ENCODE peak calls at places on chromosomes 1 and 21, in ten cellular contexts. G, T, I, M, L, K, A, Z, W and B are unnamed samples.

GRCh38 chr1:192632188-192632587 is 3.8 kb upstream of the RGS13 start:
- DNase-seq in A (no peak), I (no peak), Z (no peak), T (no peak), K (no peak), W (no peak), M (no peak), G (no peak), L (no peak), B (no peak)

GRCh38 chr1:212234431-212235298 is 50.5 kb upstream of the PPP2R5A start:
- DNase-seq in M (peak; percentile 87), Z (peak; percentile 67), L (no peak), I (peak; percentile 76), W (no peak), K (peak; percentile 32), G (peak; percentile 73), T (peak; percentile 77), A (peak; percentile 64), B (no peak)

GRCh38 chr1:6627841-6628545 is 3.3 kb downstream of the THAP3 start:
- DNase-seq in G (no peak), L (no peak), T (no peak), A (no peak), M (no peak), W (no peak), Z (no peak), I (no peak), K (no peak), B (no peak)

GRCh38 chr1:196497824-196498223 is 110.4 kb downstream of the KCNT2 start:
- DNase-seq in Z (no peak), K (no peak), A (no peak), M (no peak), G (no peak), I (no peak), L (no peak), T (no peak), W (no peak), B (no peak)

GRCh38 chr1:236524142-236524891 is 535 bp downstream of the LGALS8 start:
- DNase-seq in T (peak; percentile 62), M (peak; percentile 67), K (peak; percentile 53), Z (peak; percentile 83), G (peak; percentile 32), L (peak; percentile 32), W (no peak), I (peak; percentile 81), A (no peak), B (no peak)

GRCh38 chr1:41919764-41920397 is 1.2 kb upstream of the HIVEP3 start:
- DNase-seq in L (peak; percentile 96), Z (no peak), W (no peak), M (no peak), A (no peak), G (peak; percentile 19), T (peak; percentile 47), I (no peak), K (peak; percentile 78), B (no peak)

GRCh38 chr21:26804895-26805609 is 40.2 kb downstream of the ADAMTS1 start:
- DNase-seq in M (no peak), T (no peak), A (no peak), I (no peak), L (no peak), K (no peak), G (no peak), W (no peak), Z (no peak), B (no peak)

GRCh38 chr1:85504417-85504816 is 39.5 kb upstream of the DDAH1 start:
- DNase-seq in W (no peak), M (no peak), T (no peak), I (no peak), A (no peak), Z (no peak), L (no peak), G (no peak), K (no peak), B (no peak)

GRCh38 chr21:42340187-42340586 is 10.6 kb downstream of the TFF2 start:
- DNase-seq in I (no peak), W (no peak), G (no peak), Z (no peak), M (no peak), K (no peak), A (no peak), T (no peak), L (no peak), B (no peak)

GRCh38 chr1:112744019-112744578 is 29.0 kb upstream of the PPM1J start:
- DNase-seq in L (no peak), A (no peak), T (no peak), Z (no peak), K (no peak), W (no peak), I (no peak), M (no peak), G (no peak), B (no peak)

GRCh38 chr1:156786640-156787039 is 19.3 kb downstream of the PRCC start:
- DNase-seq in Z (no peak), I (no peak), L (no peak), T (no peak), M (no peak), G (no peak), A (no peak), W (no peak), K (no peak), B (no peak)

GRCh38 chr1:46394872-46395465 is 852 bp downstream of the FAAH start:
- DNase-seq in K (no peak), G (no peak), T (no peak), Z (no peak), I (no peak), M (no peak), L (peak; percentile 4), W (no peak), A (no peak), B (no peak)

GRCh38 chr1:44238651-44239050 is 25.4 kb downstream of the DMAP1 start:
- DNase-seq in W (no peak), K (no peak), M (no peak), T (no peak), Z (no peak), A (no peak), I (no peak), G (no peak), L (no peak), B (no peak)

GRCh38 chr1:220874201-220874655 is 5.0 kb upstream of the HLX start:
- DNase-seq in T (peak; percentile 58), K (no peak), I (peak; percentile 57), L (peak; percentile 24), Z (peak; percentile 17), W (no peak), G (peak; percentile 79), M (peak; percentile 5), A (no peak), B (no peak)

GRCh38 chr1:33120436-33121231 is 39.7 kb downstream of the AZIN2 start:
- DNase-seq in T (no peak), A (no peak), M (no peak), K (no peak), L (no peak), I (no peak), Z (no peak), G (no peak), W (no peak), B (no peak)

GRCh38 chr1:145962157-145963102 is 1.9 kb downstream of the ANKRD34A start:
- DNase-seq in L (no peak), G (peak; percentile 38), Z (peak; percentile 73), T (peak; percentile 83), I (no peak), W (no peak), K (peak; percentile 43), M (no peak), A (no peak), B (peak; percentile 79)

GRCh38 chr1:234500269-234500668 is 21.3 kb upstream of the TARBP1 start:
- DNase-seq in T (no peak), Z (peak; percentile 70), A (no peak), L (no peak), I (no peak), M (no peak), K (no peak), W (no peak), G (peak; percentile 41), B (peak; percentile 43)

GRCh38 chr1:147099192-147099591 is 73.1 kb downstream of the PRKAB2 start:
- DNase-seq in K (no peak), W (no peak), M (no peak), L (no peak), T (no peak), I (no peak), G (no peak), Z (peak; percentile 71), A (no peak), B (no peak)

GRCh38 chr1:78303620-78304019 is 187.2 kb upstream of the PTGFR start:
- DNase-seq in K (no peak), Z (no peak), L (no peak), M (peak; percentile 55), W (no peak), G (peak; percentile 56), A (peak; percentile 79), I (no peak), T (no peak), B (no peak)

GRCh38 chr1:55131218-55131617 is 83.9 kb downstream of the USP24 start:
- DNase-seq in Z (no peak), G (no peak), A (no peak), T (no peak), K (no peak), L (no peak), M (no peak), I (no peak), W (no peak), B (no peak)

GRCh38 chr1:201065686-201066085 is 42.2 kb upstream of the KIF21B start:
- DNase-seq in I (no peak), A (no peak), G (no peak), T (no peak), M (no peak), Z (no peak), K (no peak), L (no peak), W (no peak), B (no peak)

GRCh38 chr1:238254935-238255334 is 364.2 kb upstream of the ZP4 start:
- DNase-seq in Z (no peak), W (no peak), L (no peak), I (no peak), K (no peak), M (no peak), T (no peak), G (no peak), A (no peak), B (no peak)

GRCh38 chr1:162292422-162292849 is 84.2 kb downstream of the SPATA46 start:
- DNase-seq in A (no peak), G (no peak), T (no peak), L (no peak), W (no peak), I (no peak), M (no peak), Z (no peak), K (no peak), B (no peak)

GRCh38 chr1:185595835-185596667 is 138.1 kb upstream of the HMCN1 start:
- DNase-seq in I (no peak), L (peak; percentile 17), A (no peak), T (peak; percentile 69), Z (no peak), G (peak; percentile 29), M (peak; percentile 6), K (peak; percentile 28), W (no peak), B (no peak)

GRCh38 chr1:150322310-150322709 is 977 bp downstream of the PRPF3 start:
- DNase-seq in G (no peak), A (no peak), K (no peak), I (peak; percentile 85), L (no peak), M (no peak), W (no peak), T (no peak), Z (no peak), B (no peak)

GRCh38 chr1:166573199-166573598 is 266.1 kb upstream of the POGK start:
- DNase-seq in L (no peak), G (no peak), W (no peak), K (no peak), Z (no peak), T (no peak), M (no peak), A (no peak), I (no peak), B (no peak)